ENCODE peak calls at places on chromosomes 4 and X, in six cellular contexts. H is H9, B is mesenchymal stem cell, N is IMR-90, R is mesendoderm, C is H1. V is an unnamed sample.

GRCh38 chr4:8525383-8526120 is 54.6 kb upstream of the GPR78 start:
- DNase-seq in R (no peak), N (peak; percentile 28), B (peak; percentile 35), C (no peak), H (no peak), V (no peak)

GRCh38 chr4:100063355-100063754 is 113.3 kb upstream of the H2AZ1 start:
- DNase-seq in B (no peak), R (no peak), C (no peak), N (peak; percentile 24), H (no peak), V (no peak)

GRCh38 chr4:112266823-112267222 is 18.9 kb downstream of the TIFA start:
- DNase-seq in C (no peak), H (no peak), N (peak; percentile 52), R (no peak), B (peak; percentile 28), V (no peak)

GRCh38 chrX:50988649-50989048 is 78.1 kb downstream of the BMP15 start:
- DNase-seq in H (no peak), C (no peak), B (peak; percentile 18), R (peak; percentile 28), N (peak; percentile 33), V (no peak)

GRCh38 chr4:147842573-147842972 is 110.7 kb downstream of the ARHGAP10 start:
- DNase-seq in N (peak; percentile 79), B (no peak), C (no peak), R (no peak), H (no peak), V (no peak)

GRCh38 chr4:167868163-167868562 is 224.2 kb upstream of the ANXA10 start:
- DNase-seq in R (no peak), H (no peak), B (no peak), C (no peak), N (peak; percentile 34), V (no peak)

GRCh38 chr4:119735136-119735770 is 106.6 kb upstream of the PDE5A start:
- DNase-seq in N (peak; percentile 99), H (no peak), R (no peak), C (no peak), B (peak; percentile 91), V (no peak)

GRCh38 chr4:87979810-87980209 is 4.3 kb downstream of the SPP1 start:
- DNase-seq in H (no peak), N (no peak), R (no peak), B (no peak), C (no peak), V (no peak)

GRCh38 chr4:99185581-99185980 is 33.5 kb downstream of the ADH6 start:
- DNase-seq in C (no peak), N (no peak), R (no peak), B (no peak), H (no peak), V (no peak)

GRCh38 chr4:34112573-34112972 is 2131.7 kb downstream of the ARAP2 start:
- DNase-seq in H (no peak), N (no peak), R (no peak), B (no peak), C (no peak), V (no peak)

GRCh38 chrX:98357146-98357545 is 1473.4 kb downstream of the RPA4 start:
- DNase-seq in R (no peak), B (no peak), C (no peak), N (no peak), H (no peak), V (no peak)

GRCh38 chr4:16160457-16160856 is 65.8 kb downstream of the TAPT1 start:
- DNase-seq in B (no peak), C (no peak), H (no peak), N (no peak), R (no peak), V (no peak)

GRCh38 chrX:126819429-126819828 is at the start of gene PRR32:
- DNase-seq in B (no peak), N (no peak), C (no peak), R (no peak), H (no peak), V (no peak)

GRCh38 chr4:155734065-155734464 is 24.8 kb upstream of the GUCY1B1 start:
- DNase-seq in R (no peak), H (no peak), N (peak; percentile 61), B (peak; percentile 22), C (no peak), V (no peak)

GRCh38 chrX:12802741-12803140 is 11.5 kb downstream of the PRPS2 start:
- DNase-seq in R (no peak), N (no peak), C (no peak), B (no peak), H (no peak), V (no peak)

GRCh38 chr4:76310683-76311082 is 4.2 kb downstream of the STBD1 start:
- DNase-seq in B (no peak), R (no peak), N (no peak), C (no peak), H (no peak), V (no peak)

GRCh38 chr4:107951551-107951950 is 20.2 kb downstream of the CYP2U1 start:
- DNase-seq in H (no peak), N (peak; percentile 89), B (peak; percentile 68), R (no peak), C (no peak), V (no peak)

GRCh38 chrX:49271341-49271740 is 1.7 kb downstream of the PPP1R3F start:
- DNase-seq in R (no peak), C (no peak), N (no peak), B (no peak), H (no peak), V (no peak)

GRCh38 chr4:128574706-128575105 is 234.8 kb upstream of the JADE1 start:
- DNase-seq in R (peak; percentile 92), N (peak; percentile 68), H (peak; percentile 82), C (peak; percentile 94), B (no peak), V (peak; percentile 48)

GRCh38 chrX:31508338-31508737 is 436.5 kb upstream of the FTHL17 start:
- DNase-seq in B (peak; percentile 70), C (no peak), H (no peak), R (peak; percentile 25), N (peak; percentile 60), V (no peak)

GRCh38 chr4:187125062-187125461 is 401.4 kb upstream of the FAT1 start:
- DNase-seq in B (no peak), H (no peak), R (no peak), C (no peak), N (no peak), V (no peak)

GRCh38 chr4:112144546-112145325 is 518 bp upstream of the FAM241A start:
- DNase-seq in R (no peak), B (no peak), N (no peak), H (no peak), C (no peak), V (no peak)

GRCh38 chr4:159390648-159391047 is 287.8 kb downstream of the RAPGEF2 start:
- DNase-seq in N (peak; percentile 98), H (no peak), B (peak; percentile 97), R (no peak), C (no peak), V (no peak)

GRCh38 chr4:2785613-2786012 is 7.3 kb upstream of the SH3BP2 start:
- DNase-seq in B (peak; percentile 28), C (no peak), N (no peak), H (no peak), R (no peak), V (no peak)

DNA sequence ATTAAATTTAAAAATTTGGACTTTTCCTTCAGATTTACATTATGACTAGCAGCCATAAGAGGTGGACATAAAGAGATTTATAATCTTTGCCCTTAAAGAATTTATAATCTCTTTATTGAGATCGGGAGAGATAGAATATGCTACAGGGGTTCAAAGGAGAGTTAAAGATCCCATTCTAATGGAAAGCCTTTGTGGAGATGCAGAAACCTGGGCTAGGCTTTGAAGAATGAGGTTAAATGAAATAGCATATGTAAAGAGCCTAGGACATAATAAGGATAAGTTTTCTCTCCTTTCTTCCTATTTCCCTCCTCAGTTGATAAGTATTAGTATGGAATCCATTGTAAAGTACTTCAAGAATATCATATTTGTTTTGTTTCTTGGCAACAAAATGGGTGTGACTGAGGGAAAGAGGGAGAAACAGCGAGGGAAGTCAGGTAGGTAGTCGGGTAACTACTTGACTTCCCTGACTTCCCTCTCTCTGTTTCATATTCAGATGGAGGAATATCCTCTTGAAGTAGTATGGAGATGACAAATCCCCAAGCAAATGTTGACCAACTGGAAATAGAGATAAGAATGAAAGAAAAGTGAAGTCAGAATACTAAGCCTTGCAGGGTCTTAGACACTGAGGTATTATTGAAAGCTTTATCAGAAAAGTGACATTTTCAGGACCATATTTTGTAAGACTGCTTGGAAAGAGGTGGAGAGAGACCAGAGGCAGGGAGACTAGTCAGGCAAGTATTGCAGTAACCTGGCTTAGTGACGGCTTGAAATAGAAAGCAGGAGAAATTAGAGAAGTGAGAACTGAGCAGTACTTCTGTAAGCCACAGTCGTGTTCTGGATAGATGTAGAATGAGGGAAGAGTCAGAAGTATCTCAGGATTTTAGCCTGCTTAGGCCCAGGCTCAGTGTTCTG is 82.9 kb downstream of the PDLIM5 start:
- DNase-seq in C (no peak), R (peak; percentile 33), B (peak; percentile 46), N (no peak), H (no peak), V (no peak)
- H3K27ac ChIP-seq in C (no peak overlapping the region), R (no peak overlapping the region), B (no peak overlapping the region), N (no peak overlapping the region), H (peak overlapping the region; percentile 30), V (no peak overlapping the region)

GRCh38 chr4:36244257-36245084 is at the start of gene ARAP2:
- DNase-seq in H (peak; percentile 51), N (peak; percentile 4), C (peak; percentile 67), R (peak; percentile 67), B (peak; percentile 13), V (peak; percentile 35)

GRCh38 chr4:36243355-36244256 is 708 bp downstream of the ARAP2 start:
- DNase-seq in H (peak; percentile 32), R (peak; percentile 49), B (peak; percentile 25), C (peak; percentile 67), N (peak; percentile 1), V (peak; percentile 29)

GRCh38 chr4:36237366-36238353 is 6.7 kb downstream of the ARAP2 start:
- DNase-seq in C (no peak), H (no peak), R (no peak), N (no peak), B (no peak), V (no peak)

GRCh38 chr4:36241771-36242170 is 2.5 kb downstream of the ARAP2 start:
- DNase-seq in N (no peak), B (no peak), R (no peak), C (no peak), H (no peak), V (no peak)

GRCh38 chr4:36242629-36243354 is 1.5 kb downstream of the ARAP2 start:
- DNase-seq in H (no peak), C (no peak), R (no peak), B (no peak), N (no peak), V (no peak)
- H2BK15ac ChIP-seq in H (no peak overlapping the region), C (no peak overlapping the region), R (no peak overlapping the region), B (no peak overlapping the region), N (no peak overlapping the region), V (no peak overlapping the region)

GRCh38 chr4:25313194-25313895 is 771 bp downstream of the ZCCHC4 start:
- DNase-seq in C (no peak), N (no peak), H (no peak), B (no peak), R (peak; percentile 27), V (no peak)
- H3K18ac ChIP-seq in C (no peak overlapping the region), N (no peak overlapping the region), H (no peak overlapping the region), B (no peak overlapping the region), R (no peak overlapping the region), V (no peak overlapping the region)

DNA sequence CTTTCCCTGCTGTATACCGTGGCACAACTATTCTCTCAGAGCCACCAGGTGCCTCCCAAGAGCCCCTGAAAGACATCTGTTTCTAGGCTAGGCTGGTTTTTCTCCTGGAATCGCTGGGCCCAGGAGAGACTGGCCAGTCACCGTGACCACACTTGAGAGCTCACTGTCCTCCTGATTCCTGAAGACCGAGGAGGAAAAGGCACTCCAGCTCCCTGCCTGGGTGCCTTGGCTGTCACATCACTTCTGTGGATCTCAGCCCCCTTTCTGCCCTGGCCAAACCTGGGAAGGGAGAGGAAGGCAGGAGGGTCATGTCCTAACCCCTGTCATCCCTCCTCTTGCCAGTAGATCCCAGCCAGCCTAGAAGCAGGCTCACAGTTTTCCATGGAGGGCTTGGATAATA is 54.7 kb upstream of the LAS1L start:
- DNase-seq in C (no peak), H (no peak), R (no peak), B (no peak), N (no peak), V (no peak)
- H3K27ac ChIP-seq in C (no peak overlapping the region), H (no peak overlapping the region), R (no peak overlapping the region), B (no peak overlapping the region), N (no peak overlapping the region), V (no peak overlapping the region)

V was measured in neuronal stem cell.